ENCODE peak calls at places on chromosomes 6 and 20, in nine cellular contexts. N is GM12891; Y is anterior cingulate cortex; P is midbrain; R is NCI-H460; L is stimulated activated CD4-positive, alpha-beta T cell treated with anti-CD3 and anti-CD28 coated beads, Interleukin-12 subunit alpha, Interleukin-12 subunit beta, amount 100 ng/mL, for 4 hours; K is NCI-H146; X is esophagus muscularis mucosa; I is stromal cell of bone marrow. U is an unnamed sample.

GRCh38 chr20:43529457-43530153 is 22.1 kb downstream of the L3MBTL1 start:
- DNase-seq in L (no peak), R (no peak), I (no peak), N (no peak), K (no peak), Y (no peak), X (no peak), P (no peak), U (no peak)

GRCh38 chr6:51613558-51613957 is 473.9 kb downstream of the PKHD1 start:
- DNase-seq in R (no peak), I (no peak), P (no peak), L (no peak), Y (no peak), N (no peak), X (no peak), K (peak; percentile 11), U (no peak)

GRCh38 chr20:17796096-17796563 is 96.4 kb downstream of the BANF2 start:
- DNase-seq in L (no peak), I (peak; percentile 69), P (no peak), Y (no peak), K (no peak), X (no peak), N (no peak), R (peak; percentile 32), U (no peak)

GRCh38 chr20:49620364-49621240 is 52.7 kb upstream of the PTGIS start:
- DNase-seq in X (no peak), K (no peak), P (no peak), I (no peak), L (no peak), R (no peak), Y (no peak), N (peak; percentile 59), U (no peak)

GRCh38 chr6:160891690-160892089 is 99.9 kb upstream of the MAP3K4 start:
- DNase-seq in L (no peak), R (no peak), N (no peak), P (no peak), Y (no peak), X (no peak), I (no peak), K (no peak), U (no peak)

GRCh38 chr6:112205521-112206458 is 48.6 kb downstream of the LAMA4 start:
- DNase-seq in L (no peak), X (no peak), K (no peak), N (no peak), P (no peak), R (no peak), I (no peak), Y (no peak), U (no peak)

GRCh38 chr6:107707346-107708270 is 116.5 kb downstream of the SCML4 start:
- DNase-seq in N (no peak), X (no peak), K (no peak), L (no peak), R (no peak), Y (no peak), P (no peak), I (no peak), U (peak; percentile 91)

GRCh38 chr6:139647001-139647400 is 272.6 kb upstream of the CITED2 start:
- DNase-seq in K (no peak), L (no peak), N (no peak), X (no peak), R (no peak), I (no peak), Y (no peak), P (no peak), U (no peak)

GRCh38 chr6:121505284-121505683 is 69.8 kb downstream of the GJA1 start:
- DNase-seq in P (no peak), X (no peak), L (no peak), I (no peak), R (no peak), K (no peak), N (no peak), Y (no peak), U (no peak)

GRCh38 chr6:52381249-52381648 is 19.3 kb downstream of the PAQR8 start:
- DNase-seq in P (no peak), I (no peak), L (no peak), X (no peak), Y (no peak), K (no peak), R (no peak), N (no peak), U (no peak)

GRCh38 chr6:167689278-167689677 is 137.4 kb upstream of the AFDN start:
- DNase-seq in Y (no peak), I (no peak), K (no peak), X (no peak), P (no peak), N (no peak), L (no peak), R (no peak), U (no peak)

GRCh38 chr6:11908706-11909105 is 103.4 kb upstream of the HIVEP1 start:
- DNase-seq in P (no peak), I (no peak), K (no peak), L (no peak), N (no peak), X (no peak), R (no peak), Y (no peak), U (no peak)

GRCh38 chr6:83921315-83921714 is 61.8 kb downstream of the CYB5R4 start:
- DNase-seq in R (no peak), X (no peak), Y (no peak), P (no peak), K (no peak), L (no peak), N (no peak), I (no peak), U (no peak)

GRCh38 chr6:145820000-145820399 is 5.4 kb upstream of the FBXO30 start:
- DNase-seq in K (no peak), L (no peak), N (no peak), P (no peak), Y (no peak), X (no peak), R (no peak), I (no peak), U (no peak)

GRCh38 chr20:32249030-32249738 is 28.3 kb upstream of the KIF3B start:
- DNase-seq in N (no peak), X (no peak), I (no peak), Y (no peak), P (no peak), K (no peak), R (no peak), L (no peak), U (no peak)

GRCh38 chr20:59082981-59083380 is 40.4 kb upstream of the PRELID3B start:
- DNase-seq in R (peak; percentile 30), K (no peak), N (no peak), I (no peak), P (no peak), L (no peak), Y (no peak), X (no peak), U (no peak)

GRCh38 chr20:59013959-59014608 is 5.1 kb upstream of the TUBB1 start:
- DNase-seq in I (peak; percentile 65), R (no peak), L (no peak), N (no peak), X (no peak), Y (no peak), K (no peak), P (no peak), U (peak; percentile 52)

GRCh38 chr6:149075616-149076354 is 241.7 kb upstream of the TAB2 start:
- DNase-seq in N (no peak), K (no peak), Y (no peak), I (no peak), X (no peak), P (no peak), R (no peak), L (no peak), U (no peak)

GRCh38 chr6:126034671-126035070 is 48.3 kb downstream of the TRMT11 start:
- DNase-seq in R (no peak), I (no peak), X (no peak), P (no peak), L (no peak), K (no peak), Y (no peak), N (no peak), U (no peak)

GRCh38 chr6:139764498-139764986 is 390.1 kb upstream of the CITED2 start:
- DNase-seq in N (no peak), R (peak; percentile 61), L (no peak), P (no peak), K (no peak), I (peak; percentile 85), X (no peak), Y (no peak), U (no peak)

GRCh38 chr20:44615169-44615791 is 32.9 kb downstream of the PKIG start:
- DNase-seq in Y (no peak), R (no peak), N (no peak), I (no peak), P (no peak), X (no peak), L (no peak), K (no peak), U (no peak)

GRCh38 chr6:14767176-14767575 is 478.7 kb upstream of the JARID2 start:
- DNase-seq in N (no peak), I (no peak), K (no peak), L (no peak), P (no peak), R (no peak), Y (no peak), X (no peak), U (no peak)

GRCh38 chr20:20946122-20946759 is 159.9 kb downstream of the LINC00237 start:
- DNase-seq in I (no peak), N (no peak), L (no peak), K (no peak), R (no peak), X (no peak), P (no peak), Y (no peak), U (no peak)

GRCh38 chr20:36572701-36573102 is 695 bp upstream of the TGIF2 start:
- DNase-seq in P (no peak), L (peak; percentile 59), I (no peak), N (no peak), K (no peak), X (no peak), R (no peak), Y (no peak), U (no peak)

GRCh38 chr6:15440040-15440439 is 194.2 kb downstream of the JARID2 start:
- DNase-seq in Y (no peak), K (no peak), I (no peak), N (no peak), X (no peak), R (no peak), P (no peak), L (no peak), U (no peak)

GRCh38 chr20:38127011-38127621 is 38.0 kb downstream of the TGM2 start:
- DNase-seq in R (no peak), Y (no peak), K (no peak), X (no peak), P (no peak), L (no peak), N (no peak), I (peak; percentile 40), U (no peak)

GRCh38 chr6:134503542-134504281 is 185.8 kb upstream of the SGK1 start:
- DNase-seq in N (no peak), L (no peak), Y (no peak), K (no peak), R (no peak), X (no peak), P (no peak), I (no peak), U (no peak)

GRCh38 chr6:85675030-85675819 is 32.5 kb upstream of the SYNCRIP start:
- DNase-seq in R (no peak), L (no peak), N (no peak), P (no peak), Y (no peak), X (no peak), I (no peak), K (no peak), U (no peak)

GRCh38 chr20:32443386-32443974 is 85.3 kb downstream of the ASXL1 start:
- DNase-seq in P (no peak), R (no peak), K (no peak), Y (no peak), X (no peak), I (no peak), L (no peak), N (no peak), U (no peak)

GRCh38 chr6:31142356-31142755 is 3.5 kb upstream of the PSORS1C2 start:
- DNase-seq in I (no peak), P (no peak), L (no peak), N (no peak), R (no peak), K (no peak), Y (no peak), X (no peak), U (no peak)

GRCh38 chr20:34984756-34985261 is 29.1 kb downstream of the MYH7B start:
- DNase-seq in I (no peak), P (no peak), N (no peak), X (no peak), Y (no peak), L (no peak), K (no peak), R (no peak), U (no peak)

U was measured in vagina.